ENCODE peak calls at places on chromosomes 2 and 18, in seven cellular contexts. Y is dorsolateral prefrontal cortex; V is mucosa of gallbladder; U is glutamatergic neuron; X is activated T-helper 1 cell treated with anti-CD3 and anti-CD28 coated beads, Interleukin-2, amount 50 U/mL, for 16 hours; C is NCI-H510A; A is fibroblast of mammary gland. O is an unnamed sample.

GRCh38 chr18:31901063-31901462 is 41.9 kb downstream of the TRAPPC8 start:
- DNase-seq in C (no peak), Y (no peak), A (peak), U (no peak), V (no peak), X (no peak), O (no peak)

GRCh38 chr2:7083580-7084509 is 166.6 kb downstream of the RNF144A start:
- DNase-seq in Y (no peak), C (no peak), V (no peak), X (no peak), U (peak), A (peak), O (no peak)

GRCh38 chr2:232549655-232550350 is 554 bp downstream of the TIGD1 start:
- DNase-seq in C (no peak), Y (no peak), A (peak), V (no peak), X (no peak), U (no peak), O (no peak)

GRCh38 chr2:195009202-195009601 is 647.8 kb upstream of the SLC39A10 start:
- DNase-seq in X (no peak), Y (no peak), U (peak), A (peak), C (no peak), V (no peak), O (no peak)

GRCh38 chr2:11187083-11187619 is 31.9 kb downstream of the SLC66A3 start:
- DNase-seq in V (no peak), U (no peak), A (peak), X (no peak), Y (no peak), C (no peak), O (no peak)

GRCh38 chr2:31467426-31467825 is 52.9 kb upstream of the XDH start:
- DNase-seq in X (no peak), A (no peak), Y (no peak), V (no peak), C (no peak), U (no peak), O (no peak)

GRCh38 chr2:126858991-126859390 is 39.7 kb upstream of the TEX51 start:
- DNase-seq in C (no peak), V (no peak), Y (no peak), X (no peak), U (no peak), A (no peak), O (no peak)

GRCh38 chr2:1546023-1546591 is 132.8 kb downstream of the TPO start:
- DNase-seq in U (peak), C (peak), A (peak), Y (peak), X (no peak), V (no peak), O (no peak)

GRCh38 chr18:58639751-58640427 is 11.0 kb upstream of the ALPK2 start:
- DNase-seq in X (no peak), C (no peak), A (peak), U (no peak), V (no peak), Y (no peak), O (no peak)